ENCODE peak calls at places on chromosomes 13 and 19, in eight cellular contexts. One of them, this sample, is unnamed.
A peak's percentile ranks its signal among the peaks of the same experiment; 100 is the strongest.

GRCh38 chr13:105643966-105644365 is 891.5 kb downstream of the EFNB2 start:
- DNase-seq in kidney: no peak
- DNase-seq in AG04450: no peak
- DNase-seq in AG09309: no peak
- DNase-seq in tibial nerve: no peak
- DNase-seq in cardiac fibroblast: no peak
- DNase-seq in kidney epithelial cell: no peak
- DNase-seq in fibroblast of pulmonary artery: no peak
- DNase-seq in this sample: no peak

GRCh38 chr13:38657191-38657590 is 29.7 kb upstream of the FREM2 start:
- DNase-seq in kidney: no peak
- DNase-seq in AG04450: no peak
- DNase-seq in AG09309: no peak
- DNase-seq in tibial nerve: no peak
- DNase-seq in cardiac fibroblast: peak; percentile 28
- DNase-seq in kidney epithelial cell: no peak
- DNase-seq in fibroblast of pulmonary artery: peak; percentile 42
- DNase-seq in this sample: no peak

GRCh38 chr13:42348576-42348975 is 76.6 kb downstream of the AKAP11 start:
- DNase-seq in kidney: no peak
- DNase-seq in AG04450: no peak
- DNase-seq in AG09309: no peak
- DNase-seq in tibial nerve: no peak
- DNase-seq in cardiac fibroblast: no peak
- DNase-seq in kidney epithelial cell: no peak
- DNase-seq in fibroblast of pulmonary artery: no peak
- DNase-seq in this sample: no peak

GRCh38 chr13:77042566-77043177 is 15.7 kb upstream of the FBXL3 start:
- DNase-seq in kidney: no peak
- DNase-seq in AG04450: no peak
- DNase-seq in AG09309: no peak
- DNase-seq in tibial nerve: no peak
- DNase-seq in cardiac fibroblast: no peak
- DNase-seq in kidney epithelial cell: no peak
- DNase-seq in fibroblast of pulmonary artery: no peak
- DNase-seq in this sample: no peak

GRCh38 chr19:50427997-50428425 is 4.7 kb upstream of the MYBPC2 start:
- DNase-seq in kidney: peak; percentile 97
- DNase-seq in AG04450: peak; percentile 11
- DNase-seq in AG09309: no peak
- DNase-seq in tibial nerve: peak; percentile 68
- DNase-seq in cardiac fibroblast: peak; percentile 93
- DNase-seq in kidney epithelial cell: peak; percentile 39
- DNase-seq in fibroblast of pulmonary artery: peak; percentile 84
- DNase-seq in this sample: peak; percentile 5

GRCh38 chr13:111181977-111182376 is 66.9 kb downstream of the ARHGEF7 start:
- DNase-seq in kidney: no peak
- DNase-seq in AG04450: no peak
- DNase-seq in AG09309: no peak
- DNase-seq in tibial nerve: no peak
- DNase-seq in cardiac fibroblast: no peak
- DNase-seq in kidney epithelial cell: no peak
- DNase-seq in fibroblast of pulmonary artery: no peak
- DNase-seq in this sample: no peak

GRCh38 chr19:39032164-39032918 is at the start of gene FBXO27:
- DNase-seq in kidney: peak; percentile 85
- DNase-seq in AG04450: no peak
- DNase-seq in AG09309: no peak
- DNase-seq in tibial nerve: no peak
- DNase-seq in cardiac fibroblast: no peak
- DNase-seq in kidney epithelial cell: no peak
- DNase-seq in fibroblast of pulmonary artery: no peak
- DNase-seq in this sample: no peak

GRCh38 chr19:48624067-48624594 is 4.8 kb downstream of the SPHK2 start:
- DNase-seq in kidney: peak; percentile 99
- DNase-seq in AG04450: peak; percentile 95
- DNase-seq in AG09309: peak; percentile 75
- DNase-seq in tibial nerve: peak; percentile 92
- DNase-seq in cardiac fibroblast: peak; percentile 99
- DNase-seq in kidney epithelial cell: peak; percentile 88
- DNase-seq in fibroblast of pulmonary artery: peak; percentile 98
- DNase-seq in this sample: peak; percentile 71

GRCh38 chr13:24038846-24039330 is 121.6 kb upstream of the SPATA13 start:
- DNase-seq in kidney: no peak
- DNase-seq in AG04450: no peak
- DNase-seq in AG09309: no peak
- DNase-seq in tibial nerve: no peak
- DNase-seq in cardiac fibroblast: no peak
- DNase-seq in kidney epithelial cell: peak; percentile 34
- DNase-seq in fibroblast of pulmonary artery: no peak
- DNase-seq in this sample: no peak

GRCh38 chr19:10092648-10093294 is 6.7 kb downstream of the SHFL start:
- DNase-seq in kidney: peak; percentile 52
- DNase-seq in AG04450: no peak
- DNase-seq in AG09309: no peak
- DNase-seq in tibial nerve: no peak
- DNase-seq in cardiac fibroblast: no peak
- DNase-seq in kidney epithelial cell: no peak
- DNase-seq in fibroblast of pulmonary artery: no peak
- DNase-seq in this sample: no peak

GRCh38 chr19:55778331-55778730 is 9.4 kb downstream of the RFPL4AL1 start:
- DNase-seq in kidney: no peak
- DNase-seq in AG04450: no peak
- DNase-seq in AG09309: no peak
- DNase-seq in tibial nerve: no peak
- DNase-seq in cardiac fibroblast: no peak
- DNase-seq in kidney epithelial cell: no peak
- DNase-seq in fibroblast of pulmonary artery: no peak
- DNase-seq in this sample: no peak

GRCh38 chr13:90552702-90553101 is 794.8 kb upstream of the MIR17HG start:
- DNase-seq in kidney: no peak
- DNase-seq in AG04450: no peak
- DNase-seq in AG09309: no peak
- DNase-seq in tibial nerve: no peak
- DNase-seq in cardiac fibroblast: no peak
- DNase-seq in kidney epithelial cell: no peak
- DNase-seq in fibroblast of pulmonary artery: no peak
- DNase-seq in this sample: no peak

GRCh38 chr13:47858678-47859050 is 142.4 kb downstream of the SUCLA2 start:
- DNase-seq in kidney: no peak
- DNase-seq in AG04450: peak; percentile 1
- DNase-seq in AG09309: peak; percentile 75
- DNase-seq in tibial nerve: no peak
- DNase-seq in cardiac fibroblast: peak; percentile 67
- DNase-seq in kidney epithelial cell: peak; percentile 19
- DNase-seq in fibroblast of pulmonary artery: peak; percentile 78
- DNase-seq in this sample: peak; percentile 73

GRCh38 chr13:93226623-93227279 is at the start of gene GPC6:
- DNase-seq in kidney: peak; percentile 57
- DNase-seq in AG04450: peak; percentile 88
- DNase-seq in AG09309: peak; percentile 88
- DNase-seq in tibial nerve: peak; percentile 57
- DNase-seq in cardiac fibroblast: peak; percentile 96
- DNase-seq in kidney epithelial cell: peak; percentile 62
- DNase-seq in fibroblast of pulmonary artery: peak; percentile 97
- DNase-seq in this sample: no peak

GRCh38 chr13:93226065-93226622 is 463 bp upstream of the GPC6 start:
- DNase-seq in kidney: no peak
- DNase-seq in AG04450: no peak
- DNase-seq in AG09309: no peak
- DNase-seq in tibial nerve: no peak
- DNase-seq in cardiac fibroblast: no peak
- DNase-seq in kidney epithelial cell: peak; percentile 23
- DNase-seq in fibroblast of pulmonary artery: no peak
- DNase-seq in this sample: no peak

GRCh38 chr13:93224545-93224944 is 2.1 kb upstream of the GPC6 start:
- DNase-seq in kidney: no peak
- DNase-seq in AG04450: no peak
- DNase-seq in AG09309: peak; percentile 32
- DNase-seq in tibial nerve: no peak
- DNase-seq in cardiac fibroblast: peak; percentile 60
- DNase-seq in kidney epithelial cell: no peak
- DNase-seq in fibroblast of pulmonary artery: peak; percentile 35
- DNase-seq in this sample: no peak

GRCh38 chr13:93227280-93227905 is 786 bp downstream of the GPC6 start:
- DNase-seq in kidney: no peak
- DNase-seq in AG04450: no peak
- DNase-seq in AG09309: peak; percentile 13
- DNase-seq in tibial nerve: no peak
- DNase-seq in cardiac fibroblast: peak; percentile 67
- DNase-seq in kidney epithelial cell: peak; percentile 10
- DNase-seq in fibroblast of pulmonary artery: peak; percentile 59
- DNase-seq in this sample: no peak

GRCh38 chr13:93225610-93226009 is 997 bp upstream of the GPC6 start:
- DNase-seq in kidney: no peak
- DNase-seq in AG04450: no peak
- DNase-seq in AG09309: no peak
- DNase-seq in tibial nerve: no peak
- DNase-seq in cardiac fibroblast: no peak
- DNase-seq in kidney epithelial cell: no peak
- DNase-seq in fibroblast of pulmonary artery: no peak
- DNase-seq in this sample: no peak
- H3K4me3 ChIP-seq in kidney: no peak overlapping the region
- H3K4me3 ChIP-seq in AG04450: no peak overlapping the region
- H3K4me3 ChIP-seq in AG09309: no peak overlapping the region
- H3K4me3 ChIP-seq in tibial nerve: no peak overlapping the region
- H3K4me3 ChIP-seq in cardiac fibroblast: peak overlapping the region; percentile 93
- H3K4me3 ChIP-seq in kidney epithelial cell: no peak overlapping the region
- H3K4me3 ChIP-seq in fibroblast of pulmonary artery: peak overlapping the region; percentile 81
- H3K4me3 ChIP-seq in this sample: no peak overlapping the region

GRCh38 chr13:95741584-95742563 is 64.9 kb downstream of the DNAJC3 start:
- DNase-seq in kidney: no peak
- DNase-seq in AG04450: no peak
- DNase-seq in AG09309: no peak
- DNase-seq in tibial nerve: no peak
- DNase-seq in cardiac fibroblast: no peak
- DNase-seq in kidney epithelial cell: no peak
- DNase-seq in fibroblast of pulmonary artery: no peak
- DNase-seq in this sample: no peak

GRCh38 chr13:95745289-95745688 is 68.3 kb downstream of the DNAJC3 start:
- DNase-seq in kidney: no peak
- DNase-seq in AG04450: no peak
- DNase-seq in AG09309: no peak
- DNase-seq in tibial nerve: no peak
- DNase-seq in cardiac fibroblast: no peak
- DNase-seq in kidney epithelial cell: no peak
- DNase-seq in fibroblast of pulmonary artery: no peak
- DNase-seq in this sample: no peak

GRCh38 chr13:95749545-95749944 is 72.6 kb downstream of the DNAJC3 start:
- DNase-seq in kidney: no peak
- DNase-seq in AG04450: no peak
- DNase-seq in AG09309: no peak
- DNase-seq in tibial nerve: no peak
- DNase-seq in cardiac fibroblast: no peak
- DNase-seq in kidney epithelial cell: no peak
- DNase-seq in fibroblast of pulmonary artery: no peak
- DNase-seq in this sample: no peak

GRCh38 chr13:95743192-95743591 is 66.3 kb downstream of the DNAJC3 start:
- DNase-seq in kidney: no peak
- DNase-seq in AG04450: no peak
- DNase-seq in AG09309: no peak
- DNase-seq in tibial nerve: no peak
- DNase-seq in cardiac fibroblast: no peak
- DNase-seq in kidney epithelial cell: no peak
- DNase-seq in fibroblast of pulmonary artery: no peak
- DNase-seq in this sample: no peak

DNA sequence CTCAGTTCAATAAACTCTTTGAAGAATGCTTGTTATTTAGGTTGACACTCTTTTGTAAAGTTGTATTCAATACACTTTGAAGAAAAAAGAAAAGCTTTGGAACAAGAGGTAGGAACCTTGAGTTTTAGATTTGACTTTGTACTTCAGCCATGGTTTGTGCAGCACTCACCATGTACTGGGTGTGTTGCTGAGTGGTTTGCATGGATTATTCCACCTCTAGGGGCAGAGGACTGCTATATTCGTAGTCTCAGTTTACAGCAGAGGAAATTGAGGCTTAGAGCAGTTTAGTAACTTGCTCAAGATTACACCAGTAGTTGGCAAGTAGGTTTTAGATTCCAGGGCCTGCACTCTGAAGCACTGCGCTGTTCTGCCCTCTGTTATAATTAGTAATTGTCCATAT is 68.8 kb downstream of the DNAJC3 start:
- DNase-seq in kidney: no peak
- DNase-seq in AG04450: no peak
- DNase-seq in AG09309: no peak
- DNase-seq in tibial nerve: no peak
- DNase-seq in cardiac fibroblast: peak; percentile 7
- DNase-seq in kidney epithelial cell: no peak
- DNase-seq in fibroblast of pulmonary artery: peak; percentile 2
- DNase-seq in this sample: no peak
- TF ChIP-seq CTCF in kidney: no peak
- TF ChIP-seq CTCF in AG04450: peak; percentile 29
- TF ChIP-seq CTCF in AG09309: peak; percentile 9
- TF ChIP-seq CTCF in tibial nerve: no peak
- TF ChIP-seq CTCF in cardiac fibroblast: peak; percentile 16
- TF ChIP-seq CTCF in kidney epithelial cell: peak; percentile 31
- TF ChIP-seq CTCF in fibroblast of pulmonary artery: peak; percentile 32
- TF ChIP-seq CTCF in this sample: no peak

DNA sequence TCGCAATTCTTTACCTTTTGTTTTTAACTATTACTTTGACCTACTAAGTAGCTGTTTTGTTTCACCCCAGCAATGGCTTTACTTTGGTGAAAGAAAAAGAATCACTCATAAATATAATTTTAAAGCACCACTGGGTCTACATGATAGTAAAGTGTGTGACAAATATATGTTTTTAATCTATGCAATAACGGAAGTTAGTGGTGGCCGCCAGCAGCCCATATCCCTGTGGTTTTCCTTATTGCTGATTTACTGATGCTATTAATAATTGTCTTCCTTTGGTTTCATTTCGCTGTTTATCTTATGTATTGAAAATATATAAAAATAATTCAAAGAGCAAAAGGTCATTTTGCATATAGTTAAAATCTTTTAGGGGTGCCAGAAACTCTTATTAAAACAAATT is 491.3 kb downstream of the DIAPH3 start:
- DNase-seq in kidney: no peak
- DNase-seq in AG04450: no peak
- DNase-seq in AG09309: no peak
- DNase-seq in tibial nerve: no peak
- DNase-seq in cardiac fibroblast: no peak
- DNase-seq in kidney epithelial cell: no peak
- DNase-seq in fibroblast of pulmonary artery: no peak
- DNase-seq in this sample: no peak
- H3K4me3 ChIP-seq in kidney: no peak overlapping the region
- H3K4me3 ChIP-seq in AG04450: no peak overlapping the region
- H3K4me3 ChIP-seq in AG09309: no peak overlapping the region
- H3K4me3 ChIP-seq in tibial nerve: no peak overlapping the region
- H3K4me3 ChIP-seq in cardiac fibroblast: no peak overlapping the region
- H3K4me3 ChIP-seq in kidney epithelial cell: no peak overlapping the region
- H3K4me3 ChIP-seq in fibroblast of pulmonary artery: no peak overlapping the region
- H3K4me3 ChIP-seq in this sample: no peak overlapping the region

DNA sequence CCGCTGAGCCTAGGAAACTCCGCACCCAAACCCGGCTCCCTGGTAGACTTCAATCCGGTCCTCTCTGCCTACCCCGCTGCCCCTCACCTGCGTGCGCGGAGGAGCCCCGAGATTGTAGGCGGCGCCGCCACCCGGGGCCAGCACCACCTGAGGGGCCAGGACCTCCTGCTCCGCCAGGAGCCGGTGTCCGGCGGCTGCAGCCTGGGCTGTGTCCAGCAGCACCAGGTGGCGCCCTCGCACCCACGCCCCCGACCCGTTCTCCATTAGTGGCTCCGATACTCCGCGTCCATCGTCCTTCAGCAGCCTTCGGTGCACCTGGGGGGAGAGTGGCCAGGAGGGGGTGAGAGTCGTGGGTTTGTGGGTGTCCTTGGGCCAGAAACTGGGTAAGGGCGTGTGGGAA is 18.5 kb downstream of the MAN2B1 start:
- DNase-seq in kidney: peak; percentile 71
- DNase-seq in AG04450: no peak
- DNase-seq in AG09309: no peak
- DNase-seq in tibial nerve: no peak
- DNase-seq in cardiac fibroblast: no peak
- DNase-seq in kidney epithelial cell: no peak
- DNase-seq in fibroblast of pulmonary artery: no peak
- DNase-seq in this sample: no peak
- TF ChIP-seq CTCF in kidney: peak; percentile 19
- TF ChIP-seq CTCF in AG04450: no peak
- TF ChIP-seq CTCF in AG09309: peak; percentile 7
- TF ChIP-seq CTCF in tibial nerve: no peak
- TF ChIP-seq CTCF in cardiac fibroblast: peak; percentile 30
- TF ChIP-seq CTCF in kidney epithelial cell: peak; percentile 44
- TF ChIP-seq CTCF in fibroblast of pulmonary artery: peak; percentile 22
- TF ChIP-seq CTCF in this sample: peak; percentile 28